ENCODE peak calls at places on chromosome 15, in eight cellular contexts. Y, R, T, S, D, E, N and A are unnamed samples.

GRCh38 chr15:65824941-65825544 is 33.0 kb upstream of the DENND4A start:
- DNase-seq in E (no peak), T (peak; percentile 9), R (no peak), S (no peak), N (no peak), Y (no peak), D (no peak), A (no peak)

GRCh38 chr15:90774731-90775521 is 57.8 kb downstream of the BLM start:
- DNase-seq in Y (peak; percentile 18), S (no peak), R (no peak), T (peak; percentile 81), D (no peak), E (no peak), N (no peak), A (peak; percentile 20)

GRCh38 chr15:38253448-38253847 is 812 bp downstream of the SPRED1 start:
- DNase-seq in S (peak; percentile 3), R (no peak), E (no peak), Y (peak; percentile 28), T (peak; percentile 82), N (no peak), D (no peak), A (no peak)

GRCh38 chr15:89967892-89968291 is 33.2 kb upstream of the ZNF710 start:
- DNase-seq in S (no peak), Y (no peak), E (no peak), R (no peak), N (no peak), T (no peak), D (no peak), A (no peak)

GRCh38 chr15:88400069-88400468 is 67.1 kb downstream of the MRPL46 start:
- DNase-seq in D (no peak), T (no peak), Y (no peak), E (no peak), S (no peak), R (no peak), N (no peak), A (no peak)

GRCh38 chr15:41940441-41940857 is 31.9 kb downstream of the EHD4 start:
- DNase-seq in N (no peak), T (peak; percentile 98), Y (peak; percentile 82), R (no peak), S (no peak), E (no peak), D (no peak), A (no peak)

GRCh38 chr15:81235781-81236507 is 39.3 kb downstream of the IL16 start:
- DNase-seq in D (no peak), R (no peak), S (no peak), E (no peak), N (no peak), T (peak; percentile 53), Y (no peak), A (no peak)

GRCh38 chr15:80549191-80549590 is 145.0 kb downstream of the ARNT2 start:
- DNase-seq in Y (no peak), E (no peak), R (no peak), N (no peak), D (no peak), S (no peak), T (peak; percentile 43), A (no peak)

GRCh38 chr15:74010929-74011540 is 16.5 kb downstream of the PML start:
- DNase-seq in D (no peak), E (no peak), R (no peak), N (no peak), Y (no peak), S (no peak), T (no peak), A (no peak)

GRCh38 chr15:42490743-42491539 is at the start of gene ZNF106:
- DNase-seq in N (peak; percentile 84), E (peak; percentile 85), Y (peak; percentile 76), S (peak; percentile 94), D (peak; percentile 91), T (peak; percentile 91), R (peak; percentile 91), A (no peak)

GRCh38 chr15:58770519-58770856 is 614 bp upstream of the MINDY2 start:
- DNase-seq in Y (no peak), D (no peak), S (peak; percentile 66), R (no peak), T (peak; percentile 61), E (no peak), N (peak; percentile 21), A (no peak)

GRCh38 chr15:82566690-82567089 is 26.4 kb upstream of the RPS17 start:
- DNase-seq in R (no peak), Y (no peak), S (no peak), N (no peak), T (no peak), E (no peak), D (no peak), A (no peak)

GRCh38 chr15:94000603-94001002 is 230.8 kb upstream of the MCTP2 start:
- DNase-seq in N (no peak), T (no peak), R (no peak), D (no peak), E (no peak), S (no peak), Y (no peak), A (no peak)

GRCh38 chr15:89127054-89127702 is 38.9 kb downstream of the ABHD2 start:
- DNase-seq in T (peak; percentile 69), Y (no peak), E (peak; percentile 57), R (no peak), S (peak; percentile 8), N (no peak), D (no peak), A (no peak)

GRCh38 chr15:40069178-40070165 is 30.5 kb upstream of the SRP14 start:
- DNase-seq in S (peak; percentile 90), D (peak; percentile 94), T (peak; percentile 97), N (peak; percentile 60), R (no peak), Y (peak; percentile 73), E (peak; percentile 90), A (no peak)

GRCh38 chr15:56323435-56323834 is 41.8 kb upstream of the TEX9 start:
- DNase-seq in S (no peak), D (no peak), Y (no peak), N (no peak), T (no peak), R (no peak), E (no peak), A (no peak)

GRCh38 chr15:49751191-49751590 is 130.3 kb downstream of the DTWD1 start:
- DNase-seq in T (no peak), S (no peak), D (no peak), R (no peak), Y (no peak), E (no peak), N (no peak), A (no peak)

GRCh38 chr15:42733027-42733426 is 3.9 kb downstream of the CDAN1 start:
- DNase-seq in S (no peak), D (no peak), Y (no peak), T (no peak), E (no peak), R (no peak), N (no peak), A (no peak)

GRCh38 chr15:36291501-36291900 is 287.9 kb upstream of the CDIN1 start:
- DNase-seq in N (no peak), Y (no peak), E (no peak), S (no peak), R (no peak), D (no peak), T (peak; percentile 53), A (no peak)

GRCh38 chr15:65189102-65189740 is 4.1 kb upstream of the CLPX start:
- DNase-seq in N (peak; percentile 38), T (peak; percentile 54), D (peak; percentile 3), R (peak; percentile 16), E (no peak), S (peak; percentile 62), Y (peak; percentile 63), A (no peak)

GRCh38 chr15:101070502-101071273 is 151.5 kb downstream of the LRRK1 start:
- DNase-seq in D (no peak), R (no peak), T (peak; percentile 55), E (peak; percentile 52), Y (no peak), N (no peak), S (no peak), A (peak; percentile 75)

GRCh38 chr15:70299931-70300858 is 202.5 kb upstream of the TLE3 start:
- DNase-seq in E (no peak), D (no peak), R (peak; percentile 45), N (no peak), Y (no peak), S (peak; percentile 94), T (no peak), A (no peak)

GRCh38 chr15:67254238-67255175 is at the start of the genes AAGAB and IQCH:
- DNase-seq in D (peak; percentile 95), S (peak; percentile 98), E (peak; percentile 99), N (peak; percentile 97), R (peak; percentile 94), Y (peak; percentile 93), T (peak; percentile 94), A (peak; percentile 60)

GRCh38 chr15:39685999-39686613 is 96.5 kb downstream of the FSIP1 start:
- DNase-seq in T (peak; percentile 70), E (no peak), D (peak; percentile 8), Y (peak; percentile 37), N (peak; percentile 21), S (peak; percentile 63), R (peak; percentile 25), A (peak; percentile 37)

GRCh38 chr15:92603743-92604470 is 51.7 kb downstream of the FAM174B start:
- DNase-seq in N (no peak), D (no peak), S (no peak), E (no peak), R (no peak), T (peak; percentile 47), Y (no peak), A (no peak)

GRCh38 chr15:51132384-51133139 is 37.9 kb upstream of the TNFAIP8L3 start:
- DNase-seq in T (peak; percentile 43), R (no peak), E (no peak), D (peak; percentile 33), N (peak; percentile 59), S (peak; percentile 29), Y (peak; percentile 15), A (peak; percentile 90)

GRCh38 chr15:80978685-80979084 is 10.9 kb downstream of the MESD start:
- DNase-seq in N (no peak), S (no peak), D (no peak), Y (no peak), T (peak; percentile 51), E (no peak), R (no peak), A (no peak)

GRCh38 chr15:28106294-28107110 is 7.4 kb upstream of the OCA2 start:
- DNase-seq in E (peak; percentile 69), R (peak; percentile 20), D (no peak), T (no peak), N (no peak), Y (no peak), S (no peak), A (no peak)

GRCh38 chr15:89387140-89387903 is 52.7 kb upstream of the POLG start:
- DNase-seq in Y (no peak), E (no peak), R (no peak), T (no peak), D (no peak), S (no peak), N (no peak), A (no peak)

GRCh38 chr15:93063292-93063671 is 25.7 kb downstream of the RGMA start:
- DNase-seq in S (no peak), T (peak; percentile 86), E (no peak), D (no peak), Y (no peak), R (no peak), N (no peak), A (no peak)

GRCh38 chr15:67838789-67839332 is 984 bp downstream of the RNU6-1 start:
- DNase-seq in S (no peak), Y (no peak), E (peak; percentile 82), R (no peak), T (peak; percentile 61), D (peak; percentile 41), N (no peak), A (no peak)

GRCh38 chr15:71201471-71201870 is 86.2 kb downstream of the THSD4 start:
- DNase-seq in D (no peak), Y (no peak), N (no peak), E (no peak), T (no peak), R (no peak), S (no peak), A (no peak)

GRCh38 chr15:39315200-39315599 is 265.7 kb upstream of the THBS1 start:
- DNase-seq in E (no peak), N (no peak), S (no peak), D (no peak), T (peak; percentile 48), Y (no peak), R (no peak), A (no peak)

GRCh38 chr15:46442901-46443590 is 808.2 kb downstream of the SQOR start:
- DNase-seq in Y (no peak), R (no peak), T (no peak), S (no peak), E (no peak), N (no peak), D (no peak), A (no peak)